ENCODE peak calls at places on chromosomes 12 and 14, in seven cellular contexts. One of them, this sample, is unnamed.
A peak's percentile ranks its signal among the peaks of the same experiment; 100 is the strongest.

GRCh38 chr12:51449569-51450246 is 25.1 kb downstream of the SLC4A8 start:
- DNase-seq in ACHN: no peak
- DNase-seq in Kasumi-1: no peak
- DNase-seq in ecto neural progenitor cell: no peak
- DNase-seq in effector CD4-positive, alpha-beta T cell: no peak
- DNase-seq in stimulated activated CD4-positive, alpha-beta T cell treated with anti-CD3 and anti-CD28 coated beads, Interleukin-1b, Interleukin-23, amount 100 ng/mL, for 24 hours: no peak
- DNase-seq in NCI-H2029: no peak
- DNase-seq in this sample: no peak

GRCh38 chr12:132866251-132866828 is 21.1 kb downstream of the CHFR start:
- DNase-seq in NCI-H2029: no peak
- DNase-seq in Kasumi-1: no peak
- DNase-seq in stimulated activated CD4-positive, alpha-beta T cell treated with anti-CD3 and anti-CD28 coated beads, Interleukin-1b, Interleukin-23, amount 100 ng/mL, for 24 hours: no peak
- DNase-seq in ACHN: no peak
- DNase-seq in ecto neural progenitor cell: no peak
- DNase-seq in effector CD4-positive, alpha-beta T cell: no peak
- DNase-seq in this sample: no peak

GRCh38 chr12:66603458-66603857 is 75.4 kb downstream of the GRIP1 start:
- DNase-seq in ACHN: no peak
- DNase-seq in NCI-H2029: peak; percentile 52
- DNase-seq in Kasumi-1: no peak
- DNase-seq in stimulated activated CD4-positive, alpha-beta T cell treated with anti-CD3 and anti-CD28 coated beads, Interleukin-1b, Interleukin-23, amount 100 ng/mL, for 24 hours: no peak
- DNase-seq in effector CD4-positive, alpha-beta T cell: no peak
- DNase-seq in ecto neural progenitor cell: no peak
- DNase-seq in this sample: no peak

GRCh38 chr14:93974833-93975232 is 1.5 kb downstream of the ASB2 start:
- DNase-seq in ecto neural progenitor cell: no peak
- DNase-seq in NCI-H2029: no peak
- DNase-seq in stimulated activated CD4-positive, alpha-beta T cell treated with anti-CD3 and anti-CD28 coated beads, Interleukin-1b, Interleukin-23, amount 100 ng/mL, for 24 hours: no peak
- DNase-seq in ACHN: no peak
- DNase-seq in Kasumi-1: no peak
- DNase-seq in effector CD4-positive, alpha-beta T cell: no peak
- DNase-seq in this sample: no peak

GRCh38 chr12:60265741-60266140 is 669.9 kb downstream of the SLC16A7 start:
- DNase-seq in stimulated activated CD4-positive, alpha-beta T cell treated with anti-CD3 and anti-CD28 coated beads, Interleukin-1b, Interleukin-23, amount 100 ng/mL, for 24 hours: no peak
- DNase-seq in ecto neural progenitor cell: no peak
- DNase-seq in ACHN: no peak
- DNase-seq in effector CD4-positive, alpha-beta T cell: no peak
- DNase-seq in NCI-H2029: no peak
- DNase-seq in Kasumi-1: no peak
- DNase-seq in this sample: peak; percentile 13

GRCh38 chr14:36659010-36659821 is 2.4 kb upstream of the PAX9 start:
- DNase-seq in effector CD4-positive, alpha-beta T cell: no peak
- DNase-seq in Kasumi-1: no peak
- DNase-seq in ecto neural progenitor cell: no peak
- DNase-seq in stimulated activated CD4-positive, alpha-beta T cell treated with anti-CD3 and anti-CD28 coated beads, Interleukin-1b, Interleukin-23, amount 100 ng/mL, for 24 hours: no peak
- DNase-seq in NCI-H2029: no peak
- DNase-seq in ACHN: no peak
- DNase-seq in this sample: no peak

GRCh38 chr12:130429656-130430505 is 92.2 kb downstream of the PIWIL1 start:
- DNase-seq in effector CD4-positive, alpha-beta T cell: no peak
- DNase-seq in stimulated activated CD4-positive, alpha-beta T cell treated with anti-CD3 and anti-CD28 coated beads, Interleukin-1b, Interleukin-23, amount 100 ng/mL, for 24 hours: no peak
- DNase-seq in ecto neural progenitor cell: no peak
- DNase-seq in ACHN: no peak
- DNase-seq in Kasumi-1: no peak
- DNase-seq in NCI-H2029: no peak
- DNase-seq in this sample: no peak

GRCh38 chr12:6295187-6295811 is 15.2 kb upstream of the PLEKHG6 start:
- DNase-seq in ecto neural progenitor cell: no peak
- DNase-seq in NCI-H2029: peak; percentile 82
- DNase-seq in effector CD4-positive, alpha-beta T cell: no peak
- DNase-seq in ACHN: peak; percentile 63
- DNase-seq in stimulated activated CD4-positive, alpha-beta T cell treated with anti-CD3 and anti-CD28 coated beads, Interleukin-1b, Interleukin-23, amount 100 ng/mL, for 24 hours: no peak
- DNase-seq in Kasumi-1: no peak
- DNase-seq in this sample: no peak

GRCh38 chr12:52029686-52030085 is 21.6 kb upstream of the NR4A1 start:
- DNase-seq in Kasumi-1: no peak
- DNase-seq in ACHN: peak; percentile 19
- DNase-seq in stimulated activated CD4-positive, alpha-beta T cell treated with anti-CD3 and anti-CD28 coated beads, Interleukin-1b, Interleukin-23, amount 100 ng/mL, for 24 hours: no peak
- DNase-seq in ecto neural progenitor cell: peak; percentile 90
- DNase-seq in effector CD4-positive, alpha-beta T cell: no peak
- DNase-seq in NCI-H2029: peak; percentile 86
- DNase-seq in this sample: no peak

GRCh38 chr14:33455998-33456397 is 494.9 kb downstream of the EGLN3 start:
- DNase-seq in ACHN: no peak
- DNase-seq in stimulated activated CD4-positive, alpha-beta T cell treated with anti-CD3 and anti-CD28 coated beads, Interleukin-1b, Interleukin-23, amount 100 ng/mL, for 24 hours: no peak
- DNase-seq in Kasumi-1: no peak
- DNase-seq in NCI-H2029: no peak
- DNase-seq in effector CD4-positive, alpha-beta T cell: no peak
- DNase-seq in ecto neural progenitor cell: no peak
- DNase-seq in this sample: no peak

GRCh38 chr14:92686763-92687427 is 61.5 kb downstream of the LGMN start:
- DNase-seq in ACHN: peak; percentile 70
- DNase-seq in stimulated activated CD4-positive, alpha-beta T cell treated with anti-CD3 and anti-CD28 coated beads, Interleukin-1b, Interleukin-23, amount 100 ng/mL, for 24 hours: peak; percentile 35
- DNase-seq in effector CD4-positive, alpha-beta T cell: peak; percentile 58
- DNase-seq in NCI-H2029: peak; percentile 40
- DNase-seq in Kasumi-1: peak; percentile 53
- DNase-seq in ecto neural progenitor cell: peak; percentile 96
- DNase-seq in this sample: no peak

GRCh38 chr12:73106896-73107295 is 834.7 kb downstream of the TRHDE start:
- DNase-seq in stimulated activated CD4-positive, alpha-beta T cell treated with anti-CD3 and anti-CD28 coated beads, Interleukin-1b, Interleukin-23, amount 100 ng/mL, for 24 hours: no peak
- DNase-seq in ecto neural progenitor cell: no peak
- DNase-seq in Kasumi-1: no peak
- DNase-seq in ACHN: no peak
- DNase-seq in NCI-H2029: no peak
- DNase-seq in effector CD4-positive, alpha-beta T cell: no peak
- DNase-seq in this sample: no peak

GRCh38 chr12:54051916-54052744 is 1.5 kb upstream of the HOXC4 start:
- DNase-seq in stimulated activated CD4-positive, alpha-beta T cell treated with anti-CD3 and anti-CD28 coated beads, Interleukin-1b, Interleukin-23, amount 100 ng/mL, for 24 hours: no peak
- DNase-seq in ecto neural progenitor cell: no peak
- DNase-seq in NCI-H2029: no peak
- DNase-seq in Kasumi-1: no peak
- DNase-seq in ACHN: no peak
- DNase-seq in effector CD4-positive, alpha-beta T cell: no peak
- DNase-seq in this sample: no peak

GRCh38 chr12:76878045-76878898 is 547 bp downstream of the CSRP2 start:
- DNase-seq in ACHN: peak; percentile 72
- DNase-seq in Kasumi-1: peak; percentile 60
- DNase-seq in ecto neural progenitor cell: peak; percentile 81
- DNase-seq in effector CD4-positive, alpha-beta T cell: no peak
- DNase-seq in stimulated activated CD4-positive, alpha-beta T cell treated with anti-CD3 and anti-CD28 coated beads, Interleukin-1b, Interleukin-23, amount 100 ng/mL, for 24 hours: no peak
- DNase-seq in NCI-H2029: no peak
- DNase-seq in this sample: no peak

GRCh38 chr14:65038966-65039365 is 52.3 kb downstream of the FNTB start:
- DNase-seq in stimulated activated CD4-positive, alpha-beta T cell treated with anti-CD3 and anti-CD28 coated beads, Interleukin-1b, Interleukin-23, amount 100 ng/mL, for 24 hours: no peak
- DNase-seq in NCI-H2029: no peak
- DNase-seq in ACHN: no peak
- DNase-seq in effector CD4-positive, alpha-beta T cell: no peak
- DNase-seq in ecto neural progenitor cell: no peak
- DNase-seq in Kasumi-1: no peak
- DNase-seq in this sample: no peak

GRCh38 chr14:68981539-68981976 is 2.5 kb upstream of the ACTN1 start:
- DNase-seq in ecto neural progenitor cell: no peak
- DNase-seq in ACHN: no peak
- DNase-seq in effector CD4-positive, alpha-beta T cell: no peak
- DNase-seq in NCI-H2029: no peak
- DNase-seq in Kasumi-1: no peak
- DNase-seq in stimulated activated CD4-positive, alpha-beta T cell treated with anti-CD3 and anti-CD28 coated beads, Interleukin-1b, Interleukin-23, amount 100 ng/mL, for 24 hours: no peak
- DNase-seq in this sample: no peak

GRCh38 chr14:74290415-74290814 is 12.3 kb downstream of the ABCD4 start:
- DNase-seq in stimulated activated CD4-positive, alpha-beta T cell treated with anti-CD3 and anti-CD28 coated beads, Interleukin-1b, Interleukin-23, amount 100 ng/mL, for 24 hours: no peak
- DNase-seq in Kasumi-1: peak; percentile 25
- DNase-seq in ACHN: peak; percentile 19
- DNase-seq in effector CD4-positive, alpha-beta T cell: no peak
- DNase-seq in NCI-H2029: no peak
- DNase-seq in ecto neural progenitor cell: no peak
- DNase-seq in this sample: no peak

GRCh38 chr14:91835197-91835919 is 32.0 kb downstream of the TC2N start:
- DNase-seq in ACHN: no peak
- DNase-seq in ecto neural progenitor cell: no peak
- DNase-seq in stimulated activated CD4-positive, alpha-beta T cell treated with anti-CD3 and anti-CD28 coated beads, Interleukin-1b, Interleukin-23, amount 100 ng/mL, for 24 hours: no peak
- DNase-seq in Kasumi-1: no peak
- DNase-seq in effector CD4-positive, alpha-beta T cell: peak; percentile 12
- DNase-seq in NCI-H2029: no peak
- DNase-seq in this sample: no peak

GRCh38 chr14:94483729-94484275 is 7.8 kb upstream of the SERPINA9 start:
- DNase-seq in NCI-H2029: no peak
- DNase-seq in ACHN: no peak
- DNase-seq in ecto neural progenitor cell: no peak
- DNase-seq in stimulated activated CD4-positive, alpha-beta T cell treated with anti-CD3 and anti-CD28 coated beads, Interleukin-1b, Interleukin-23, amount 100 ng/mL, for 24 hours: no peak
- DNase-seq in effector CD4-positive, alpha-beta T cell: no peak
- DNase-seq in Kasumi-1: no peak
- DNase-seq in this sample: no peak

GRCh38 chr14:31897581-31898186 is 179.4 kb upstream of the ARHGAP5 start:
- DNase-seq in ecto neural progenitor cell: no peak
- DNase-seq in ACHN: no peak
- DNase-seq in stimulated activated CD4-positive, alpha-beta T cell treated with anti-CD3 and anti-CD28 coated beads, Interleukin-1b, Interleukin-23, amount 100 ng/mL, for 24 hours: no peak
- DNase-seq in effector CD4-positive, alpha-beta T cell: no peak
- DNase-seq in NCI-H2029: no peak
- DNase-seq in Kasumi-1: peak; percentile 18
- DNase-seq in this sample: no peak

GRCh38 chr12:22569253-22569652 is 24.9 kb upstream of the C2CD5 start:
- DNase-seq in effector CD4-positive, alpha-beta T cell: no peak
- DNase-seq in NCI-H2029: no peak
- DNase-seq in ecto neural progenitor cell: no peak
- DNase-seq in Kasumi-1: no peak
- DNase-seq in stimulated activated CD4-positive, alpha-beta T cell treated with anti-CD3 and anti-CD28 coated beads, Interleukin-1b, Interleukin-23, amount 100 ng/mL, for 24 hours: no peak
- DNase-seq in ACHN: no peak
- DNase-seq in this sample: no peak

GRCh38 chr14:24633353-24633752 is 637 bp downstream of the GZMB start:
- DNase-seq in NCI-H2029: no peak
- DNase-seq in effector CD4-positive, alpha-beta T cell: no peak
- DNase-seq in ecto neural progenitor cell: no peak
- DNase-seq in ACHN: no peak
- DNase-seq in Kasumi-1: no peak
- DNase-seq in stimulated activated CD4-positive, alpha-beta T cell treated with anti-CD3 and anti-CD28 coated beads, Interleukin-1b, Interleukin-23, amount 100 ng/mL, for 24 hours: no peak
- DNase-seq in this sample: no peak

GRCh38 chr14:100240725-100241032 is 1.7 kb downstream of the YY1 start:
- DNase-seq in ecto neural progenitor cell: no peak
- DNase-seq in Kasumi-1: no peak
- DNase-seq in effector CD4-positive, alpha-beta T cell: no peak
- DNase-seq in NCI-H2029: no peak
- DNase-seq in stimulated activated CD4-positive, alpha-beta T cell treated with anti-CD3 and anti-CD28 coated beads, Interleukin-1b, Interleukin-23, amount 100 ng/mL, for 24 hours: no peak
- DNase-seq in ACHN: no peak
- DNase-seq in this sample: no peak

GRCh38 chr12:32049956-32050355 is 56.7 kb upstream of the BICD1 start:
- DNase-seq in ACHN: no peak
- DNase-seq in ecto neural progenitor cell: no peak
- DNase-seq in NCI-H2029: no peak
- DNase-seq in Kasumi-1: no peak
- DNase-seq in stimulated activated CD4-positive, alpha-beta T cell treated with anti-CD3 and anti-CD28 coated beads, Interleukin-1b, Interleukin-23, amount 100 ng/mL, for 24 hours: no peak
- DNase-seq in effector CD4-positive, alpha-beta T cell: no peak
- DNase-seq in this sample: no peak

GRCh38 chr12:58914457-58914856 is 5.8 kb downstream of the LRIG3 start:
- DNase-seq in effector CD4-positive, alpha-beta T cell: no peak
- DNase-seq in ecto neural progenitor cell: no peak
- DNase-seq in ACHN: no peak
- DNase-seq in NCI-H2029: peak; percentile 48
- DNase-seq in Kasumi-1: no peak
- DNase-seq in stimulated activated CD4-positive, alpha-beta T cell treated with anti-CD3 and anti-CD28 coated beads, Interleukin-1b, Interleukin-23, amount 100 ng/mL, for 24 hours: no peak
- DNase-seq in this sample: no peak

GRCh38 chr12:103102225-103102744 is 144.8 kb downstream of the ASCL1 start:
- DNase-seq in ACHN: no peak
- DNase-seq in NCI-H2029: no peak
- DNase-seq in effector CD4-positive, alpha-beta T cell: no peak
- DNase-seq in stimulated activated CD4-positive, alpha-beta T cell treated with anti-CD3 and anti-CD28 coated beads, Interleukin-1b, Interleukin-23, amount 100 ng/mL, for 24 hours: no peak
- DNase-seq in Kasumi-1: no peak
- DNase-seq in ecto neural progenitor cell: no peak
- DNase-seq in this sample: no peak

GRCh38 chr14:104350463-104351185 is 212.2 kb downstream of the KIF26A start:
- DNase-seq in ACHN: no peak
- DNase-seq in NCI-H2029: no peak
- DNase-seq in effector CD4-positive, alpha-beta T cell: no peak
- DNase-seq in stimulated activated CD4-positive, alpha-beta T cell treated with anti-CD3 and anti-CD28 coated beads, Interleukin-1b, Interleukin-23, amount 100 ng/mL, for 24 hours: no peak
- DNase-seq in ecto neural progenitor cell: peak; percentile 42
- DNase-seq in Kasumi-1: no peak
- DNase-seq in this sample: no peak

GRCh38 chr12:81077329-81077685 is 572 bp upstream of the ACSS3 start:
- DNase-seq in effector CD4-positive, alpha-beta T cell: no peak
- DNase-seq in stimulated activated CD4-positive, alpha-beta T cell treated with anti-CD3 and anti-CD28 coated beads, Interleukin-1b, Interleukin-23, amount 100 ng/mL, for 24 hours: no peak
- DNase-seq in NCI-H2029: no peak
- DNase-seq in Kasumi-1: no peak
- DNase-seq in ACHN: peak; percentile 59
- DNase-seq in ecto neural progenitor cell: peak; percentile 81
- DNase-seq in this sample: no peak

This sample was measured in Panc1.